ENCODE peak calls at places on chromosome 7, in seven cellular contexts. One of them, this sample, is unnamed.
A peak's percentile ranks its signal among the peaks of the same experiment; 100 is the strongest.

GRCh38 chr7:34087892-34088891 is 182.9 kb downstream of the BMPER start:
- DNase-seq in IMR-90: peak; percentile 40
- DNase-seq in SJSA1: peak; percentile 52
- DNase-seq in psoas muscle: peak; percentile 19
- DNase-seq in H9: peak; percentile 79
- DNase-seq in OCI-LY7: no peak
- DNase-seq in fibroblast of lung: peak; percentile 47
- DNase-seq in this sample: no peak

GRCh38 chr7:152674860-152675760 is 831 bp downstream of the XRCC2 start:
- DNase-seq in IMR-90: peak; percentile 29
- DNase-seq in OCI-LY7: peak; percentile 54
- DNase-seq in fibroblast of lung: peak; percentile 67
- DNase-seq in H9: no peak
- DNase-seq in psoas muscle: no peak
- DNase-seq in SJSA1: peak; percentile 57
- DNase-seq in this sample: no peak

GRCh38 chr7:1842321-1843221 is 172.5 kb downstream of the ELFN1 start:
- DNase-seq in IMR-90: peak; percentile 7
- DNase-seq in OCI-LY7: no peak
- DNase-seq in H9: no peak
- DNase-seq in fibroblast of lung: peak; percentile 36
- DNase-seq in psoas muscle: peak; percentile 14
- DNase-seq in SJSA1: no peak
- DNase-seq in this sample: no peak

GRCh38 chr7:45000096-45001032 is at the start of gene CCM2:
- DNase-seq in OCI-LY7: peak; percentile 50
- DNase-seq in fibroblast of lung: peak; percentile 72
- DNase-seq in IMR-90: peak; percentile 32
- DNase-seq in SJSA1: peak; percentile 58
- DNase-seq in H9: no peak
- DNase-seq in psoas muscle: peak; percentile 74
- DNase-seq in this sample: no peak

GRCh38 chr7:20894806-20895205 is 108.1 kb upstream of the SP8 start:
- DNase-seq in fibroblast of lung: peak; percentile 6
- DNase-seq in SJSA1: no peak
- DNase-seq in IMR-90: no peak
- DNase-seq in OCI-LY7: no peak
- DNase-seq in H9: no peak
- DNase-seq in psoas muscle: no peak
- DNase-seq in this sample: no peak

GRCh38 chr7:55977831-55978230 is 13.4 kb downstream of the NIPSNAP2 start:
- DNase-seq in SJSA1: no peak
- DNase-seq in OCI-LY7: no peak
- DNase-seq in IMR-90: peak; percentile 60
- DNase-seq in H9: no peak
- DNase-seq in fibroblast of lung: peak; percentile 17
- DNase-seq in psoas muscle: no peak
- DNase-seq in this sample: no peak

GRCh38 chr7:132618956-132619305 is 42.7 kb upstream of the PLXNA4 start:
- DNase-seq in psoas muscle: no peak
- DNase-seq in OCI-LY7: no peak
- DNase-seq in fibroblast of lung: no peak
- DNase-seq in IMR-90: peak; percentile 3
- DNase-seq in SJSA1: no peak
- DNase-seq in H9: no peak
- DNase-seq in this sample: no peak

GRCh38 chr7:2516194-2516555 is 3.4 kb upstream of the LFNG start:
- DNase-seq in psoas muscle: no peak
- DNase-seq in SJSA1: no peak
- DNase-seq in IMR-90: no peak
- DNase-seq in H9: no peak
- DNase-seq in fibroblast of lung: no peak
- DNase-seq in OCI-LY7: no peak
- DNase-seq in this sample: no peak

GRCh38 chr7:25665346-25665745 is 437.1 kb upstream of the NPVF start:
- DNase-seq in SJSA1: no peak
- DNase-seq in OCI-LY7: no peak
- DNase-seq in psoas muscle: peak; percentile 48
- DNase-seq in fibroblast of lung: no peak
- DNase-seq in IMR-90: no peak
- DNase-seq in H9: no peak
- DNase-seq in this sample: no peak

GRCh38 chr7:142891490-142892082 is 6.0 kb upstream of the TRPV6 start:
- DNase-seq in fibroblast of lung: no peak
- DNase-seq in psoas muscle: no peak
- DNase-seq in SJSA1: no peak
- DNase-seq in IMR-90: no peak
- DNase-seq in H9: peak; percentile 12
- DNase-seq in OCI-LY7: no peak
- DNase-seq in this sample: peak; percentile 64

GRCh38 chr7:55794527-55794926 is 68.0 kb downstream of the SEPTIN14 start:
- DNase-seq in OCI-LY7: no peak
- DNase-seq in H9: no peak
- DNase-seq in IMR-90: no peak
- DNase-seq in fibroblast of lung: no peak
- DNase-seq in SJSA1: no peak
- DNase-seq in psoas muscle: no peak
- DNase-seq in this sample: no peak

GRCh38 chr7:135282621-135283295 is 49.1 kb downstream of the STRA8 start:
- DNase-seq in psoas muscle: no peak
- DNase-seq in SJSA1: no peak
- DNase-seq in H9: no peak
- DNase-seq in IMR-90: no peak
- DNase-seq in OCI-LY7: no peak
- DNase-seq in fibroblast of lung: no peak
- DNase-seq in this sample: peak; percentile 52

GRCh38 chr7:7834761-7835160 is 116.4 kb upstream of the RPA3 start:
- DNase-seq in IMR-90: no peak
- DNase-seq in OCI-LY7: no peak
- DNase-seq in H9: no peak
- DNase-seq in psoas muscle: no peak
- DNase-seq in SJSA1: no peak
- DNase-seq in fibroblast of lung: no peak
- DNase-seq in this sample: no peak

GRCh38 chr7:147519062-147519461 is 1071.5 kb upstream of the C7orf33 start:
- DNase-seq in fibroblast of lung: peak; percentile 8
- DNase-seq in OCI-LY7: no peak
- DNase-seq in H9: no peak
- DNase-seq in SJSA1: peak; percentile 57
- DNase-seq in psoas muscle: no peak
- DNase-seq in IMR-90: no peak
- DNase-seq in this sample: no peak

GRCh38 chr7:78225534-78225933 is 427.0 kb downstream of the PHTF2 start:
- DNase-seq in H9: no peak
- DNase-seq in fibroblast of lung: peak; percentile 71
- DNase-seq in IMR-90: peak; percentile 59
- DNase-seq in OCI-LY7: no peak
- DNase-seq in psoas muscle: no peak
- DNase-seq in SJSA1: no peak
- DNase-seq in this sample: no peak

DNA sequence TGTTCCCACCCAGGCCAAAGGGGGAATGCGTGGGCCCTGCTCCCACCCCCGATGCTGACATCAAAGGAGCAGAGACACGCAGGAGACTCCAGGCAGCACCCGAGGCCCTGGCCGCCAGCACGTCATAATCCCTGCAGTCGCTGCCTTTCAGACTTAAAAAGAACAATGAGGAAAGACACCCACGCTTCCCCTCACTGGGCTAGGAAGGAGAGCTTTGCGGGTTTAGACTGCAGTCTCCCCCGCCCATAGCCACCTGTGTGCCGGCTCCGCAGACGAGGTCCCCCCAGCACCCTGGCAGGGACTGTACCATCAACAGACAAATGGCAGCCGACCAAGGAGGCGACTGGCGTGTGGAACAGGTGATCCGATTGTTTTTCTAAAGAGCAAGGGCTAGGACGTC is 1.3 kb downstream of the GRB10 start:
- DNase-seq in SJSA1: no peak
- DNase-seq in psoas muscle: no peak
- DNase-seq in OCI-LY7: no peak
- DNase-seq in fibroblast of lung: no peak
- DNase-seq in H9: no peak
- DNase-seq in IMR-90: no peak
- DNase-seq in this sample: no peak
- H3K27ac ChIP-seq in SJSA1: no peak overlapping the region
- H3K27ac ChIP-seq in psoas muscle: peak overlapping the region; percentile 24
- H3K27ac ChIP-seq in OCI-LY7: no peak overlapping the region
- H3K27ac ChIP-seq in fibroblast of lung: no peak overlapping the region
- H3K27ac ChIP-seq in H9: no peak overlapping the region
- H3K27ac ChIP-seq in IMR-90: no peak overlapping the region
- H3K27ac ChIP-seq in this sample: no peak overlapping the region

GRCh38 chr7:31957756-31958155 is 112.5 kb downstream of the PDE1C start:
- DNase-seq in IMR-90: peak; percentile 17
- DNase-seq in OCI-LY7: no peak
- DNase-seq in H9: no peak
- DNase-seq in psoas muscle: no peak
- DNase-seq in SJSA1: no peak
- DNase-seq in fibroblast of lung: no peak
- DNase-seq in this sample: no peak

GRCh38 chr7:31958216-31958615 is 112.0 kb downstream of the PDE1C start:
- DNase-seq in OCI-LY7: no peak
- DNase-seq in fibroblast of lung: peak; percentile 79
- DNase-seq in psoas muscle: no peak
- DNase-seq in IMR-90: peak; percentile 70
- DNase-seq in SJSA1: no peak
- DNase-seq in H9: no peak
- DNase-seq in this sample: no peak

GRCh38 chr7:31963569-31964175 is 106.5 kb downstream of the PDE1C start:
- DNase-seq in IMR-90: no peak
- DNase-seq in H9: no peak
- DNase-seq in psoas muscle: no peak
- DNase-seq in fibroblast of lung: peak; percentile 24
- DNase-seq in SJSA1: no peak
- DNase-seq in OCI-LY7: no peak
- DNase-seq in this sample: no peak

GRCh38 chr7:31957090-31957720 is 113.0 kb downstream of the PDE1C start:
- DNase-seq in H9: no peak
- DNase-seq in SJSA1: no peak
- DNase-seq in psoas muscle: no peak
- DNase-seq in OCI-LY7: no peak
- DNase-seq in fibroblast of lung: no peak
- DNase-seq in IMR-90: peak; percentile 56
- DNase-seq in this sample: no peak

DNA sequence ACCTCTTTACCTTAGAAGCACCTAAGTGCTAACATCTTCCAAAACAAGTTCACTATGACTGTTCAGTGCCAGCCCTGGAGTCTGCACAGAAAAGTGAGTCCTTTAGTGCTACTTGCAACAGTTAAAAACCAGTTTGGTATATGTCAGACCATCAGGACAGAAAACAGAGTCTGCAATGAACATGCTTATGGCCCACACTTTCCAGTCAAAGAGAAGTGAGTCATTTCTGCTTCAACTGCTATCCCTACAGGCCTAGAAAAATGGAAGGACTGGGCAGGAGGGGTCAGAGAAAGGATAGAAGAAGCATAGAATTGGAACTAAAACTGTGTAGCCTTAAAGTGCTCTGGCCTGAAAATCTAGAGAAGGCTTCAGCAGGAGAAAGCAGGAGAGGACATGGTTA is 108.0 kb downstream of the PDE1C start:
- DNase-seq in SJSA1: no peak
- DNase-seq in fibroblast of lung: no peak
- DNase-seq in IMR-90: peak; percentile 27
- DNase-seq in H9: no peak
- DNase-seq in OCI-LY7: no peak
- DNase-seq in psoas muscle: no peak
- DNase-seq in this sample: no peak
- H3K4me1 ChIP-seq in SJSA1: peaks cover 9% of the 10 kb centered on the region
- H3K4me1 ChIP-seq in fibroblast of lung: peaks cover under 1% of the 10 kb centered on the region
- H3K4me1 ChIP-seq in IMR-90: peaks cover 2% of the 10 kb centered on the region
- H3K4me1 ChIP-seq in H9: no peaks in the 10 kb centered on the region
- H3K4me1 ChIP-seq in OCI-LY7: no peaks in the 10 kb centered on the region
- H3K4me1 ChIP-seq in psoas muscle: no peaks in the 10 kb centered on the region
- H3K4me1 ChIP-seq in this sample: no peaks in the 10 kb centered on the region

GRCh38 chr7:92830532-92831110 is 5.8 kb downstream of the CDK6 start:
- DNase-seq in H9: no peak
- DNase-seq in psoas muscle: no peak
- DNase-seq in fibroblast of lung: peak; percentile 27
- DNase-seq in OCI-LY7: no peak
- DNase-seq in SJSA1: no peak
- DNase-seq in IMR-90: peak; percentile 46
- DNase-seq in this sample: no peak

GRCh38 chr7:92832623-92833023 is 3.8 kb downstream of the CDK6 start:
- DNase-seq in SJSA1: no peak
- DNase-seq in psoas muscle: no peak
- DNase-seq in fibroblast of lung: no peak
- DNase-seq in H9: no peak
- DNase-seq in OCI-LY7: no peak
- DNase-seq in IMR-90: no peak
- DNase-seq in this sample: no peak

GRCh38 chr7:92827464-92827863 is 8.9 kb downstream of the CDK6 start:
- DNase-seq in IMR-90: no peak
- DNase-seq in H9: no peak
- DNase-seq in psoas muscle: no peak
- DNase-seq in OCI-LY7: no peak
- DNase-seq in fibroblast of lung: no peak
- DNase-seq in SJSA1: no peak
- DNase-seq in this sample: no peak

GRCh38 chr7:92831716-92832622 is 4.4 kb downstream of the CDK6 start:
- DNase-seq in OCI-LY7: no peak
- DNase-seq in fibroblast of lung: peak; percentile 83
- DNase-seq in H9: no peak
- DNase-seq in SJSA1: peak; percentile 90
- DNase-seq in IMR-90: peak; percentile 96
- DNase-seq in psoas muscle: no peak
- DNase-seq in this sample: no peak

GRCh38 chr7:92830047-92830446 is 6.3 kb downstream of the CDK6 start:
- DNase-seq in SJSA1: no peak
- DNase-seq in fibroblast of lung: no peak
- DNase-seq in H9: no peak
- DNase-seq in OCI-LY7: no peak
- DNase-seq in psoas muscle: no peak
- DNase-seq in IMR-90: no peak
- DNase-seq in this sample: no peak
- H3K27ac ChIP-seq in SJSA1: peak overlapping the region; percentile 96
- H3K27ac ChIP-seq in fibroblast of lung: no peak overlapping the region
- H3K27ac ChIP-seq in H9: no peak overlapping the region
- H3K27ac ChIP-seq in OCI-LY7: no peak overlapping the region
- H3K27ac ChIP-seq in psoas muscle: no peak overlapping the region
- H3K27ac ChIP-seq in IMR-90: no peak overlapping the region
- H3K27ac ChIP-seq in this sample: no peak overlapping the region

GRCh38 chr7:158585721-158586498 is 1.7 kb downstream of the PTPRN2 start:
- DNase-seq in IMR-90: no peak
- DNase-seq in OCI-LY7: no peak
- DNase-seq in SJSA1: no peak
- DNase-seq in fibroblast of lung: no peak
- DNase-seq in H9: no peak
- DNase-seq in psoas muscle: no peak
- DNase-seq in this sample: no peak

GRCh38 chr7:158584392-158584791 is 3.2 kb downstream of the PTPRN2 start:
- DNase-seq in SJSA1: no peak
- DNase-seq in IMR-90: no peak
- DNase-seq in psoas muscle: no peak
- DNase-seq in fibroblast of lung: no peak
- DNase-seq in OCI-LY7: no peak
- DNase-seq in H9: no peak
- DNase-seq in this sample: no peak

GRCh38 chr7:158582089-158582456 is 5.5 kb downstream of the PTPRN2 start:
- DNase-seq in fibroblast of lung: no peak
- DNase-seq in SJSA1: no peak
- DNase-seq in OCI-LY7: no peak
- DNase-seq in psoas muscle: no peak
- DNase-seq in H9: no peak
- DNase-seq in IMR-90: no peak
- DNase-seq in this sample: no peak

GRCh38 chr7:158583143-158583542 is 4.5 kb downstream of the PTPRN2 start:
- DNase-seq in H9: no peak
- DNase-seq in SJSA1: no peak
- DNase-seq in IMR-90: no peak
- DNase-seq in fibroblast of lung: no peak
- DNase-seq in psoas muscle: no peak
- DNase-seq in OCI-LY7: no peak
- DNase-seq in this sample: no peak

GRCh38 chr7:158583810-158584209 is 3.8 kb downstream of the PTPRN2 start:
- DNase-seq in psoas muscle: no peak
- DNase-seq in H9: no peak
- DNase-seq in SJSA1: no peak
- DNase-seq in IMR-90: no peak
- DNase-seq in OCI-LY7: no peak
- DNase-seq in fibroblast of lung: no peak
- DNase-seq in this sample: no peak
- H3K4me1 ChIP-seq in psoas muscle: peaks cover 7% of the 10 kb centered on the region
- H3K4me1 ChIP-seq in H9: no peaks in the 10 kb centered on the region
- H3K4me1 ChIP-seq in SJSA1: no peaks in the 10 kb centered on the region
- H3K4me1 ChIP-seq in IMR-90: no peaks in the 10 kb centered on the region
- H3K4me1 ChIP-seq in OCI-LY7: no peaks in the 10 kb centered on the region
- H3K4me1 ChIP-seq in fibroblast of lung: no peaks in the 10 kb centered on the region
- H3K4me1 ChIP-seq in this sample: peaks cover 25% of the 10 kb centered on the region

This sample was measured in vagina.